ENCODE peak calls at places on chromosomes 4 and X, in five cellular contexts. One of them, this sample, is unnamed.

GRCh38 chrX:103861200-103861599 is 29.1 kb upstream of the RAB9B start:
- DNase-seq in body of pancreas: no peak
- DNase-seq in pancreas: no peak
- DNase-seq in heart right ventricle: no peak
- DNase-seq in adrenal gland: no peak
- DNase-seq in this sample: no peak

GRCh38 chr4:27381806-27382205 is 521.2 kb downstream of the STIM2 start:
- DNase-seq in adrenal gland: no peak
- DNase-seq in heart right ventricle: no peak
- DNase-seq in body of pancreas: no peak
- DNase-seq in pancreas: no peak
- DNase-seq in this sample: no peak

GRCh38 chr4:39850727-39851126 is 127.0 kb downstream of the PDS5A start:
- DNase-seq in adrenal gland: no peak
- DNase-seq in heart right ventricle: no peak
- DNase-seq in body of pancreas: no peak
- DNase-seq in pancreas: no peak
- DNase-seq in this sample: no peak

GRCh38 chrX:16188687-16189086 is 21.4 kb downstream of the MAGEB17 start:
- DNase-seq in adrenal gland: no peak
- DNase-seq in pancreas: no peak
- DNase-seq in heart right ventricle: no peak
- DNase-seq in body of pancreas: no peak
- DNase-seq in this sample: no peak

GRCh38 chr4:28357985-28358384 is 1497.3 kb downstream of the STIM2 start:
- DNase-seq in body of pancreas: no peak
- DNase-seq in adrenal gland: no peak
- DNase-seq in heart right ventricle: no peak
- DNase-seq in pancreas: no peak
- DNase-seq in this sample: no peak

GRCh38 chr4:115596265-115597001 is 483.0 kb upstream of the NDST4 start:
- DNase-seq in body of pancreas: no peak
- DNase-seq in adrenal gland: no peak
- DNase-seq in heart right ventricle: no peak
- DNase-seq in pancreas: no peak
- DNase-seq in this sample: no peak

GRCh38 chrX:73823473-73824004 is 260.5 kb downstream of the CHIC1 start:
- DNase-seq in pancreas: no peak
- DNase-seq in body of pancreas: no peak
- DNase-seq in adrenal gland: no peak
- DNase-seq in heart right ventricle: no peak
- DNase-seq in this sample: no peak

GRCh38 chrX:131724292-131724691 is 180.4 kb downstream of the OR13H1 start:
- DNase-seq in body of pancreas: no peak
- DNase-seq in heart right ventricle: no peak
- DNase-seq in pancreas: no peak
- DNase-seq in adrenal gland: no peak
- DNase-seq in this sample: no peak

GRCh38 chr4:95394733-95395306 is 154.0 kb downstream of the UNC5C start:
- DNase-seq in pancreas: no peak
- DNase-seq in heart right ventricle: no peak
- DNase-seq in adrenal gland: no peak
- DNase-seq in body of pancreas: no peak
- DNase-seq in this sample: no peak

GRCh38 chr4:65791807-65792308 is 121.6 kb upstream of the EPHA5 start:
- DNase-seq in body of pancreas: peak
- DNase-seq in heart right ventricle: no peak
- DNase-seq in adrenal gland: no peak
- DNase-seq in pancreas: peak
- DNase-seq in this sample: no peak

GRCh38 chr4:159027535-159027934 is 75.3 kb upstream of the RAPGEF2 start:
- DNase-seq in adrenal gland: no peak
- DNase-seq in body of pancreas: no peak
- DNase-seq in heart right ventricle: no peak
- DNase-seq in pancreas: no peak
- DNase-seq in this sample: no peak

GRCh38 chrX:39764441-39764914 is 333.3 kb downstream of the BCOR start:
- DNase-seq in body of pancreas: no peak
- DNase-seq in adrenal gland: no peak
- DNase-seq in heart right ventricle: no peak
- DNase-seq in pancreas: no peak
- DNase-seq in this sample: no peak

GRCh38 chrX:136525738-136526606 is 6.0 kb upstream of the VGLL1 start:
- DNase-seq in heart right ventricle: peak
- DNase-seq in body of pancreas: peak
- DNase-seq in pancreas: peak
- DNase-seq in adrenal gland: peak
- DNase-seq in this sample: no peak

GRCh38 chr4:55947912-55948725 is 626 bp upstream of the CEP135 start:
- DNase-seq in adrenal gland: no peak
- DNase-seq in heart right ventricle: no peak
- DNase-seq in body of pancreas: no peak
- DNase-seq in pancreas: no peak
- DNase-seq in this sample: no peak

GRCh38 chr4:101346562-101347266 is 612 bp downstream of the PPP3CA start:
- DNase-seq in pancreas: peak
- DNase-seq in adrenal gland: peak
- DNase-seq in heart right ventricle: peak
- DNase-seq in body of pancreas: peak
- DNase-seq in this sample: no peak

GRCh38 chr4:155307731-155308277 is 69.0 kb downstream of the MAP9 start:
- DNase-seq in heart right ventricle: no peak
- DNase-seq in pancreas: no peak
- DNase-seq in adrenal gland: no peak
- DNase-seq in body of pancreas: no peak
- DNase-seq in this sample: no peak

GRCh38 chr4:153438916-153439756 is 27.0 kb upstream of the TMEM131L start:
- DNase-seq in body of pancreas: no peak
- DNase-seq in heart right ventricle: no peak
- DNase-seq in pancreas: no peak
- DNase-seq in adrenal gland: no peak
- DNase-seq in this sample: no peak

GRCh38 chrX:77087529-77088169 is 359.5 kb upstream of the FGF16 start:
- DNase-seq in pancreas: peak
- DNase-seq in heart right ventricle: no peak
- DNase-seq in body of pancreas: peak
- DNase-seq in adrenal gland: peak
- DNase-seq in this sample: no peak

GRCh38 chrX:78011846-78012245 is 42.4 kb upstream of the PGAM4 start:
- DNase-seq in pancreas: no peak
- DNase-seq in adrenal gland: no peak
- DNase-seq in body of pancreas: no peak
- DNase-seq in heart right ventricle: no peak
- DNase-seq in this sample: no peak

GRCh38 chr4:137967480-137968190 is 274.5 kb downstream of the SLC7A11 start:
- DNase-seq in pancreas: no peak
- DNase-seq in adrenal gland: no peak
- DNase-seq in body of pancreas: no peak
- DNase-seq in heart right ventricle: no peak
- DNase-seq in this sample: no peak

GRCh38 chrX:71195959-71196727 is 26.9 kb upstream of the GJB1 start:
- DNase-seq in body of pancreas: no peak
- DNase-seq in heart right ventricle: no peak
- DNase-seq in pancreas: no peak
- DNase-seq in adrenal gland: no peak
- DNase-seq in this sample: no peak

GRCh38 chr4:121789960-121790829 is 10.9 kb upstream of the EXOSC9 start:
- DNase-seq in adrenal gland: no peak
- DNase-seq in heart right ventricle: no peak
- DNase-seq in pancreas: no peak
- DNase-seq in body of pancreas: no peak
- DNase-seq in this sample: peak

GRCh38 chr4:68324509-68325262 is 25.2 kb downstream of the YTHDC1 start:
- DNase-seq in heart right ventricle: no peak
- DNase-seq in pancreas: no peak
- DNase-seq in adrenal gland: no peak
- DNase-seq in body of pancreas: no peak
- DNase-seq in this sample: no peak

GRCh38 chr4:7765676-7766075 is 174.0 kb downstream of the AFAP1 start:
- DNase-seq in pancreas: no peak
- DNase-seq in body of pancreas: no peak
- DNase-seq in heart right ventricle: no peak
- DNase-seq in adrenal gland: no peak
- DNase-seq in this sample: no peak

GRCh38 chrX:119755981-119756533 is 2.3 kb upstream of the SOWAHD start:
- DNase-seq in adrenal gland: no peak
- DNase-seq in pancreas: no peak
- DNase-seq in body of pancreas: no peak
- DNase-seq in heart right ventricle: no peak
- DNase-seq in this sample: no peak

GRCh38 chr4:125022855-125023501 is 291.8 kb upstream of the FAT4 start:
- DNase-seq in body of pancreas: no peak
- DNase-seq in heart right ventricle: no peak
- DNase-seq in adrenal gland: no peak
- DNase-seq in pancreas: no peak
- DNase-seq in this sample: no peak

GRCh38 chr4:125016892-125017299 is 297.9 kb upstream of the FAT4 start:
- DNase-seq in heart right ventricle: no peak
- DNase-seq in adrenal gland: no peak
- DNase-seq in body of pancreas: no peak
- DNase-seq in pancreas: no peak
- DNase-seq in this sample: no peak

GRCh38 chr4:125020089-125021034 is 294.4 kb upstream of the FAT4 start:
- DNase-seq in adrenal gland: no peak
- DNase-seq in pancreas: no peak
- DNase-seq in body of pancreas: peak
- DNase-seq in heart right ventricle: no peak
- DNase-seq in this sample: no peak

GRCh38 chr4:125021189-125021588 is 293.6 kb upstream of the FAT4 start:
- DNase-seq in heart right ventricle: no peak
- DNase-seq in adrenal gland: no peak
- DNase-seq in body of pancreas: no peak
- DNase-seq in pancreas: no peak
- DNase-seq in this sample: no peak
- H3K27ac ChIP-seq in heart right ventricle: no peak
- H3K27ac ChIP-seq in adrenal gland: no peak
- H3K27ac ChIP-seq in body of pancreas: no peak
- H3K27ac ChIP-seq in pancreas: no peak
- H3K27ac ChIP-seq in this sample: no peak

GRCh38 chr4:10113362-10114047 is 3.1 kb downstream of the WDR1 start:
- DNase-seq in body of pancreas: no peak
- DNase-seq in pancreas: no peak
- DNase-seq in heart right ventricle: no peak
- DNase-seq in adrenal gland: no peak
- DNase-seq in this sample: no peak

GRCh38 chr4:10115271-10115656 is 1.3 kb downstream of the WDR1 start:
- DNase-seq in adrenal gland: no peak
- DNase-seq in pancreas: no peak
- DNase-seq in body of pancreas: no peak
- DNase-seq in heart right ventricle: no peak
- DNase-seq in this sample: no peak

GRCh38 chr4:10115657-10116624 is 658 bp downstream of the WDR1 start:
- DNase-seq in pancreas: peak
- DNase-seq in adrenal gland: peak
- DNase-seq in heart right ventricle: no peak
- DNase-seq in body of pancreas: peak
- DNase-seq in this sample: no peak

GRCh38 chr4:10114147-10114546 is 2.5 kb downstream of the WDR1 start:
- DNase-seq in pancreas: no peak
- DNase-seq in body of pancreas: no peak
- DNase-seq in adrenal gland: no peak
- DNase-seq in heart right ventricle: no peak
- DNase-seq in this sample: no peak

GRCh38 chr4:10114607-10115006 is 2.0 kb downstream of the WDR1 start:
- DNase-seq in adrenal gland: no peak
- DNase-seq in heart right ventricle: no peak
- DNase-seq in pancreas: no peak
- DNase-seq in body of pancreas: no peak
- DNase-seq in this sample: no peak
- H3K27ac ChIP-seq in adrenal gland: no peak
- H3K27ac ChIP-seq in heart right ventricle: no peak
- H3K27ac ChIP-seq in pancreas: no peak
- H3K27ac ChIP-seq in body of pancreas: no peak
- H3K27ac ChIP-seq in this sample: no peak

GRCh38 chr4:1055721-1056590 is 44.5 kb downstream of the FGFRL1 start:
- DNase-seq in heart right ventricle: no peak
- DNase-seq in adrenal gland: no peak
- DNase-seq in body of pancreas: peak
- DNase-seq in pancreas: no peak
- DNase-seq in this sample: no peak
- H3K27ac ChIP-seq in heart right ventricle: no peak
- H3K27ac ChIP-seq in adrenal gland: no peak
- H3K27ac ChIP-seq in body of pancreas: no peak
- H3K27ac ChIP-seq in pancreas: no peak
- H3K27ac ChIP-seq in this sample: no peak

DNA sequence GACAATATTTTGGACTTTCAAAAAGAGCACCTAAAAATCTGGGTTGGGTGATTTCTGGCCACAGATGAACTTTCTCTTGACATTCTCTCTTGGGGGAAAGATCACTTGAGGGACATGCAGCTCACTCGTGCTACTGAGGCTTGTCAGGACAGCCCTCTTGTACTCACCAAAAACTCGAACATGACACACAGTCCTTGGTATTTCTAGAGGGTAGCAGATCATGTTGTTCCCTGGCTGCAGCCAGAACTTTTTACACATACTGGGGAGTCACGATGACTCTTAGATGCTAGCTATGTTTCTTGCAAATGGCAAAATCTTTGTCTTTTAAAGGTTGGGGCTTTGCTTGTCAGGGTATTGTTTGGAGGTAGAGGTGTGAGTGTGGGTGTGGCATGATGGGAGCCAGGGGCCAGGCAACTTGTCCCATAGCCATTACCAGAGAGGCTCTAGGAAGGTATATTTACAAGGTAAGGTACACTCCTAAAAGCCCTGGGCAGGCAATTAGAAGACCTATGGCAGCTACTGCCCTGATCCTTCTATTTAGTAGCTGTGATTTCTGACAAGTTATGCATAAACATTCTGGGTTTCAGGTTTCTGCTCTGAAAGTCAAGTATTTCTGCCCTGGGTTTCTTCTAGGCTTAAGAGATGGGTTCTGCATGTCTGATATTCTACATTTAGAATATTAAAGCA is 241.7 kb upstream of the TLL1 start:
- DNase-seq in adrenal gland: no peak
- DNase-seq in heart right ventricle: no peak
- DNase-seq in pancreas: no peak
- DNase-seq in body of pancreas: no peak
- DNase-seq in this sample: no peak
- H3K27ac ChIP-seq in adrenal gland: no peak
- H3K27ac ChIP-seq in heart right ventricle: peak
- H3K27ac ChIP-seq in pancreas: no peak
- H3K27ac ChIP-seq in body of pancreas: no peak
- H3K27ac ChIP-seq in this sample: no peak